ENCODE peak calls at places on chromosome 10, in seven cellular contexts. S is WERI-Rb-1, T is body of pancreas, Z is neural progenitor cell, G is AG04449, U is tibial artery, Y is glutamatergic neuron. N is an unnamed sample.

GRCh38 chr10:9229702-9230101 is 1175.2 kb downstream of the GATA3 start:
- DNase-seq in S (no peak), T (no peak), Z (no peak), G (no peak), U (no peak), Y (no peak), N (no peak)

GRCh38 chr10:5583525-5584175 is 58.9 kb downstream of the CALML3 start:
- DNase-seq in S (no peak), T (peak), Z (peak), G (no peak), U (peak), Y (peak), N (peak)

GRCh38 chr10:51311232-51311631 is 236.9 kb downstream of the PRKG1 start:
- DNase-seq in S (no peak), T (no peak), Z (no peak), G (no peak), U (no peak), Y (no peak), N (no peak)

GRCh38 chr10:132021046-132021445 is 39.3 kb upstream of the BNIP3 start:
- DNase-seq in S (no peak), T (no peak), Z (no peak), G (no peak), U (no peak), Y (no peak), N (no peak)

GRCh38 chr10:107834706-107835105 is 670.2 kb upstream of the SORCS1 start:
- DNase-seq in S (no peak), T (no peak), Z (no peak), G (no peak), U (no peak), Y (no peak), N (no peak)

GRCh38 chr10:12165036-12165435 is 30.7 kb downstream of the NUDT5 start:
- DNase-seq in S (no peak), T (no peak), Z (no peak), G (no peak), U (no peak), Y (no peak), N (no peak)

GRCh38 chr10:59557642-59558041 is 152.0 kb downstream of the SLC16A9 start:
- DNase-seq in S (no peak), T (no peak), Z (peak), G (no peak), U (no peak), Y (no peak), N (no peak)

GRCh38 chr10:27678166-27678565 is 67.5 kb downstream of the MKX start:
- DNase-seq in S (no peak), T (no peak), Z (no peak), G (no peak), U (no peak), Y (no peak), N (no peak)

GRCh38 chr10:52312999-52313349 is 1.1 kb upstream of the DKK1 start:
- DNase-seq in S (no peak), T (no peak), Z (peak), G (no peak), U (no peak), Y (no peak), N (no peak)

GRCh38 chr10:5665380-5666323 is 743 bp downstream of the ASB13 start:
- DNase-seq in S (no peak), T (peak), Z (peak), G (no peak), U (no peak), Y (no peak), N (peak)

GRCh38 chr10:61987951-61988379 is 86.5 kb downstream of the ARID5B start:
- DNase-seq in S (no peak), T (no peak), Z (no peak), G (no peak), U (no peak), Y (no peak), N (no peak)

GRCh38 chr10:15546606-15547005 is 173.1 kb downstream of the ITGA8 start:
- DNase-seq in S (no peak), T (no peak), Z (no peak), G (no peak), U (no peak), Y (no peak), N (no peak)
- TF ChIP-seq CTCF in S (no peak), T (no peak), Z (no peak), G (no peak), U (no peak), Y (no peak), N (no peak)

DNA sequence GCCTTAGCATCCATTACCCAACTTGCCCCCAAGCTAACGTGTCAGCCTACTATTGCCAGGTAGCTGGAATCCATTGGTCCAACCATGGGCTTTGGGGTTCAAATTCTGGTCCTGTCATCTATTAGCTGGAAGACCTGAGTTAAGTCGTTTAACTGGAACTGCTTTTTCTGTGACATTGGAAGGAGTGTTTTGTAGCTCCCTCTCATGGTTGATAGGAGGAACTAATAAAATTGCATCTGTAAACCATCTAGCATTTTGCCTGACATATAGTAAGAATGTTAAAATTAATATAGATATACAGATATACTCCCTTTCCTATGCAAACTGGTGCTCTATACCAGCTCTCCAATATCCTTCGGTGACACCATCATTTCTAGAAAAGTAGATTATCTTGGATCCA is 23.8 kb upstream of the SLF2 start:
- DNase-seq in S (no peak), T (no peak), Z (no peak), G (no peak), U (no peak), Y (no peak), N (no peak)
- TF ChIP-seq CTCF in S (no peak), T (peak), Z (peak), G (no peak), U (no peak), Y (no peak), N (peak)

GRCh38 chr10:117107280-117107679 is 30.8 kb downstream of the VAX1 start:
- DNase-seq in S (no peak), T (no peak), Z (no peak), G (no peak), U (no peak), Y (no peak), N (no peak)

DNA sequence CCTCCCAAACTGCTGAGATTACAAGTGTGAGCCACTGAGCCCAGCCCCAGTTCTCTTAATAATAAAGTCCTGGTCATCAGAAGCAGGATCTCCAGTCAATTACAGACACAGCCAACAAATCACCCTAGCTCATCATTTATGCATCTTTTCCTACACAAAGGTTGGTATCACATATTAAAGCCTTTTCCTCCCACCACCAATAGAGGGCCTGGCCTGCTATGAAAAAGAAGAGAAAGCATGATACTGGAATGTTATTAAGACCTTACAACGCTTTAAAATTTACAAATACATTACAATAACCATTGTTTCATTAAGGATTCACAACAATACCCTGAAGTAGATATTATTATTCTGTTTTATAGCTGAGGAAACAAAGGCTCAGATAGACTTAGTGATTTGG is 25.9 kb downstream of the VAX1 start:
- DNase-seq in S (no peak), T (no peak), Z (no peak), G (no peak), U (no peak), Y (no peak), N (no peak)
- TF ChIP-seq CTCF in S (peak), T (peak), Z (peak), G (peak), U (no peak), Y (peak), N (peak)

DNA sequence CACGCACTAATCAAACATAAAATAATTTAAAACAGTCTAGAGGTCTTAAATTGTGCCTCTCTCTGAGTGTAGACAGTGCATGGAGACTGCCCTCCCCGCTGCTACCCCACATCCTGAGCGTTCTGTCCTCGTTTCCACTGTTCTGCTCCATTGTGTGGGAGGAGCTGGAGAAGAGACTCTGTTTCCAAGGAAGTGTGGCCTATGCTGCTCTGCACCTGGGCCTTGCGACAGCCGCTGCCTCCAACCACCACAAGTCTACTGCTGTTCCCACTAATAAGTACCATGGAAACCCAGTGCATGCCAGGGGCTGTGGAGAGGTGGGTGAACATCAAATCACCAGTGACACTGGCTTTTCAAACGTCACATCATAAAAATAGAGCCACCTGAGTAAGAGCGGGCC is 19.6 kb downstream of the NRG3 start:
- DNase-seq in S (no peak), T (no peak), Z (no peak), G (no peak), U (no peak), Y (no peak), N (no peak)
- TF ChIP-seq CTCF in S (no peak), T (no peak), Z (no peak), G (no peak), U (no peak), Y (no peak), N (no peak)

DNA sequence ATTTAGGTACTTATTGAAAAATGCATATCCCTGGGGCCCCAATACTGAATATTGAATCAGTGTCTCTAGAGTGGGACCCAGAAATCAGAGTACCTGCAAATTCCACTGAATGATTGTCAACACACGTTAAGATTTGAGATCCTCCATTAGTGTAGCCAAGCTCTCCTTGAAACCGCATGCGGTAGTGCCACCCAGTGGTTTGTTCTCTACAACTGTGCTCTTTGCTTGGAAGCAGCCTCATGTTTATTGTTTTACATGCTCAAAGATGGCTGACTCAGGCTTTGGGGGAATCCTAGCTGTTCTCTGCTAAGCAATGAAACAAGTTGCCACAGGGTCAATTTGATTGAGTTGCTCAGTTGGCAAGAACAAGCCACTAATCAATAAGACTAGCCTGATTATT is 340.2 kb upstream of the CELF2 start:
- DNase-seq in S (peak), T (peak), Z (peak), G (no peak), U (peak), Y (peak), N (peak)
- TF ChIP-seq CTCF in S (peak), T (peak), Z (peak), G (peak), U (peak), Y (peak), N (peak)

GRCh38 chr10:73593110-73593509 is 2.0 kb upstream of the USP54 start:
- DNase-seq in S (no peak), T (no peak), Z (no peak), G (no peak), U (no peak), Y (no peak), N (no peak)

GRCh38 chr10:73591935-73592699 is 975 bp upstream of the USP54 start:
- DNase-seq in S (peak), T (peak), Z (peak), G (no peak), U (peak), Y (peak), N (peak)

GRCh38 chr10:73591578-73591902 is 398 bp upstream of the USP54 start:
- DNase-seq in S (no peak), T (no peak), Z (peak), G (no peak), U (no peak), Y (no peak), N (no peak)

GRCh38 chr10:73589538-73590126 is 1.5 kb downstream of the USP54 start:
- DNase-seq in S (no peak), T (no peak), Z (no peak), G (no peak), U (no peak), Y (no peak), N (no peak)

DNA sequence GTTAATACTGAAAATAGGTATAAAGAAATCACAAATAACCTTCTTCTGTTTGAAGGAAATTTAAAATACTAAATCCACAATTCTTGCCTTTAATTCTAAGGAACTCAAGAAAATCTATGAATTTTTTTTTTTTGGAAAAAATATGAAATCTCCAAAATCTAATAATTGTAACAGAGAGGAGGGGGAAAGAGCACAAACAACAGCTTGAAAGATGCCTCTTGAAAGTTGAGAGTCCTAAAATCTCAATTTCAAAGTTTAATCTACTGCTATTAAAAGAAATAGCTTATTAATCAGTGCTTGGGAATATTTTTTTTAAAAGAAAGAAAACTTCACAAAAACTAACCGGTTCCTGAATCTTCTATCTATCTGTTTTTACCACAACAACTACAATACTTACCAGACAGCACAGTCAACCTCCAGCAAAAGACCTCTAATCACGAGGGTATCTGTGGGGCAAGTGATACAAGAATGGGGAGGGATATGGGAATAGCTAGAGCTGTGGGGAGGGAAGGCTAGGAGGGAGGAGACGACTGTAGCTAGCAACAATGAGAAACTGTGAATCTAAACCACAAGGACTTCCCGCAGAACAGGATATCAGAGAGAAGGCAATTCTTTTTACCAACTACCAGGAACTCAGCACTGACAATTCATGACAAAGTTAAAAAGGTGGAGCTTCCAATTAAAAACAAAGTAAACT is at the start of gene USP54:
- DNase-seq in S (no peak), T (no peak), Z (peak), G (no peak), U (no peak), Y (no peak), N (no peak)
- TF ChIP-seq CTCF in S (no peak), T (no peak), Z (no peak), G (no peak), U (no peak), Y (no peak), N (no peak)

DNA sequence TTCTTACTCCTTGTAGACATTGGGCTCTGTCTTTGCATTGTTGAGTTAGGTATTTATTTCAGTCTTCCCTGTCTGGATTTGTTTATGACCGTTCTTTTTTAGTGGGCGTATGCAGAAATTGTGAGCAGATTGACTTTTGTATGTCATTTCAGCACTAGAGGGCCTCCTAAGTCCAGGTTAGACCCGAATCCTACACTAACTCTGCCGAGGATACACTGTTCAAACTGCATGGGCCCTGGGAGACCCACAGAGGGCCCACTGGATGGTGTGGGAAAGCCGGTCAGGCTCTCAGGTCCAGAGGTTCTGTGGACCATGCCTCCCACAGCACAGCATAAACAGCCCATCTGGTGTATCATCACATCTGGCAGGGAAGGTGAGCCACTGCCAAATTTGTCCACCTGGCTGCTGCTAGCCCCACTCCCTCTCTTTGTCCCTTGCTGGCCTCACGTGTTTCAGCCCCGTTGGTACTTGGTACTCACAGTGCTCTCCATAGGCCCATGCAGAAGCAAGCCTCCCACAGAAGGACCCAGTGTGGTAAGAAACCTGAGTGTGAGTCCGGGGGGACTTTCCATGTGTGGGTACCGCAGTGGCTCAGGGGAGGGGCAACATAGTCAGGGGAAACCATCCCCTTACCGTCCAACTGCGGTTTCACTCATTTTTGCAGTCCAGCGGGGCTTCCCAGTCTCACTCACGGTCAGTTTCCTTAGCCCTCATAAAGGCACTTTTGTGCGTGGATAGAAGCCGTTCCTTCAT is 112.8 kb downstream of the APBB1IP start:
- DNase-seq in S (no peak), T (no peak), Z (peak), G (no peak), U (no peak), Y (no peak), N (no peak)
- TF ChIP-seq CTCF in S (no peak), T (no peak), Z (peak), G (no peak), U (no peak), Y (no peak), N (peak)

GRCh38 chr10:98029149-98030092 is 1.0 kb downstream of the CRTAC1 start:
- DNase-seq in S (no peak), T (no peak), Z (peak), G (no peak), U (no peak), Y (peak), N (no peak)

GRCh38 chr10:98028168-98028770 is 2.2 kb downstream of the CRTAC1 start:
- DNase-seq in S (peak), T (peak), Z (peak), G (no peak), U (no peak), Y (peak), N (peak)

GRCh38 chr10:98031440-98031839 is 1.0 kb upstream of the CRTAC1 start:
- DNase-seq in S (no peak), T (no peak), Z (no peak), G (no peak), U (no peak), Y (no peak), N (no peak)

GRCh38 chr10:98030991-98031431 is 590 bp upstream of the CRTAC1 start:
- DNase-seq in S (peak), T (no peak), Z (peak), G (no peak), U (no peak), Y (peak), N (peak)

GRCh38 chr10:98030093-98030821 is at the start of gene CRTAC1:
- DNase-seq in S (peak), T (peak), Z (peak), G (no peak), U (peak), Y (peak), N (peak)
- TF ChIP-seq CTCF in S (no peak), T (no peak), Z (peak), G (no peak), U (no peak), Y (no peak), N (peak)

GRCh38 chr10:100728928-100729876 is 16.2 kb upstream of the PAX2 start:
- DNase-seq in S (peak), T (peak), Z (peak), G (no peak), U (no peak), Y (peak), N (no peak)
- TF ChIP-seq CTCF in S (peak), T (peak), Z (peak), G (peak), U (no peak), Y (peak), N (peak)

N was measured in neural crest cell.